ENCODE peak calls at places on chromosomes 4 and X, in four cellular contexts. F, Y, V and N are unnamed samples.

GRCh38 chr4:170589597-170590191 is 499.9 kb upstream of the AADAT start:
- DNase-seq in F (no peak), Y (no peak), V (peak; percentile 56), N (no peak)

GRCh38 chrX:139196890-139197289 is 333.6 kb upstream of the F9 start:
- DNase-seq in F (no peak), Y (no peak), V (peak; percentile 30), N (no peak)

GRCh38 chr4:148495463-148495862 is 53.2 kb upstream of the NR3C2 start:
- DNase-seq in F (no peak), Y (no peak), V (peak; percentile 14), N (no peak)

GRCh38 chrX:47751670-47752069 is 85.0 kb upstream of the ZNF81 start:
- DNase-seq in F (peak; percentile 57), Y (no peak), V (peak; percentile 41), N (no peak)

GRCh38 chr4:74267998-74268606 is 40.2 kb upstream of the EPGN start:
- DNase-seq in F (no peak), Y (no peak), V (no peak), N (peak; percentile 79)

GRCh38 chr4:117085185-117085701 is at the start of gene TRAM1L1:
- DNase-seq in F (peak; percentile 89), Y (peak; percentile 54), V (peak; percentile 91), N (peak; percentile 63)

GRCh38 chr4:85761803-85762202 is 286.9 kb downstream of the ARHGAP24 start:
- DNase-seq in F (no peak), Y (no peak), V (no peak), N (peak; percentile 82)

GRCh38 chr4:146095091-146095690 is 80.3 kb upstream of the LSM6 start:
- DNase-seq in F (no peak), Y (peak; percentile 5), V (peak; percentile 63), N (peak; percentile 65)

GRCh38 chrX:125786306-125786705 is 379.8 kb downstream of the DCAF12L2 start:
- DNase-seq in F (no peak), Y (no peak), V (peak; percentile 2), N (no peak)

GRCh38 chrX:125778256-125778655 is 387.8 kb downstream of the DCAF12L2 start:
- DNase-seq in F (no peak), Y (no peak), V (no peak), N (no peak)

GRCh38 chrX:125782184-125782583 is 383.9 kb downstream of the DCAF12L2 start:
- DNase-seq in F (no peak), Y (peak; percentile 0), V (peak; percentile 48), N (no peak)
- H4K5ac ChIP-seq in F (no peak overlapping the region), Y (no peak overlapping the region), V (no peak overlapping the region), N (no peak overlapping the region)

GRCh38 chrX:130623508-130623907 is 221.7 kb downstream of the RBMX2 start:
- DNase-seq in F (no peak), Y (no peak), V (no peak), N (no peak)

GRCh38 chrX:130626521-130626920 is 224.7 kb downstream of the RBMX2 start:
- DNase-seq in F (no peak), Y (no peak), V (no peak), N (peak; percentile 4)

GRCh38 chrX:130631011-130631410 is 229.2 kb downstream of the RBMX2 start:
- DNase-seq in F (no peak), Y (no peak), V (no peak), N (no peak)

GRCh38 chrX:130628522-130628921 is 226.7 kb downstream of the RBMX2 start:
- DNase-seq in F (no peak), Y (no peak), V (no peak), N (no peak)

DNA sequence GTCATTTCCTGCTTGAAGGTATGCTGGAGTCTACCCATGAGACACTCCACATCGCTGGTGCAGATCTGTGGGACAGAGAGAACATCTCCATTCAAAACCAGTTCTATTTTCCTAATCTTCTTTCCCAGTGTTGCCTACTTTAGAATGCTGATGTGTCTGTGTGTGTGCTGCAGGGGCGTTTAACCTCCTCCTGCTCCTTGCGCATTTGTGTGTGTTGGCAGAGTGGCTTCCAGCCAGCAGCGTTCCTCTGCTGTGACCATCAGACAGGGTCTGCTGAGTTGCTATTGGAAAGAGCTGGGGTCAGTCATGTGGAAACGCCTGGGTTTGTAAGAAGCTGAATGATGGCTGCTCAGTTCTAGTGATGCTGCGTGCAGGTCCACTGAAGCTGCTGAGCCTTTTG is 223.6 kb downstream of the RBMX2 start:
- DNase-seq in F (no peak), Y (no peak), V (no peak), N (no peak)
- H4K5ac ChIP-seq in F (no peak overlapping the region), Y (no peak overlapping the region), V (no peak overlapping the region), N (no peak overlapping the region)

GRCh38 chrX:27381419-27381818 is 81.7 kb downstream of the PPP4R3C start:
- DNase-seq in F (no peak), Y (no peak), V (no peak), N (no peak)
- H4K5ac ChIP-seq in F (no peak overlapping the region), Y (no peak overlapping the region), V (no peak overlapping the region), N (no peak overlapping the region)

DNA sequence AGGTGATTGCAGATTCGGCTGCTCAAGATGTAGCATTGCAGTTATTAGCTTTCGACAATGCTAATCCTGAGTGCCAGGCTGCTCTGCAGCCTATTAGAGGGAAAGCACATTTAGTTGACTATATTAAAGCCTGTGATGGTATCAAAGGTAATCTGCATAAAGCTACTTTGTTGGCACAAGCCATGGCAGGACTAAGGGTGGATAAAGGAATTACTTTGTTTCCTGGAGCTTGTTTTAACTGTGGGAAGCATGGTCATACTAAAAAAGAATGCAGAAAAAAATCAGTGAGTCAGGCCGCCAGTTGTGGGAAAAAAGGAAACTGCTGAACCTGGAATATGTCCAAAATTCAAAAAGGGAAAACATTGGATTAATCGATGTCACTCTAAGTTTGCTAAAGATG is 154.9 kb upstream of the TECRL start:
- DNase-seq in F (no peak), Y (no peak), V (no peak), N (no peak)
- H4K5ac ChIP-seq in F (no peak overlapping the region), Y (no peak overlapping the region), V (no peak overlapping the region), N (no peak overlapping the region)

DNA sequence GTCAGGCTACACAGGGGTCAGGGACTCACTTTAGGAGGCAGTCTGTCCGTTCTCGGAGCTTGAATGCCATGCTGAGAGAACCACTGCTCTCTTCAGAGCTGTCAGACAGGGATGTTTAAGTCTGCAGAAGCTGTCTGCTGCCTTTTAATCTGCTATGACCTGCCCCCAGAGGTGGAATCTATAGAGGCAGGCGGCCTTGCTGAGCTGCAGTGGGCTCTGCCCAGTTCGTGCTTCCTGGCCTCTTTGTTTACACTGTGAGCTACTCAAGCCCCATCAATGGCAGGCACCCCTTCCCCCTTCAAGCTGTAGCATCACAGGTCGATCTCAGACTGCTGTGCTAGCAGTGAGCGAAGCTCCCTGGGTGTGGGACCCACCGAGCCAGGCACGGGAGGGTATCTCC is 31.5 kb upstream of the UNC5C start:
- DNase-seq in F (peak; percentile 51), Y (no peak), V (peak; percentile 2), N (no peak)
- H4K5ac ChIP-seq in F (no peak overlapping the region), Y (no peak overlapping the region), V (no peak overlapping the region), N (no peak overlapping the region)

GRCh38 chrX:11193035-11193469 is 81.9 kb downstream of the HCCS start:
- DNase-seq in F (no peak), Y (no peak), V (no peak), N (peak; percentile 53)

GRCh38 chrX:11196476-11196875 is 85.3 kb downstream of the HCCS start:
- DNase-seq in F (no peak), Y (no peak), V (no peak), N (no peak)

DNA sequence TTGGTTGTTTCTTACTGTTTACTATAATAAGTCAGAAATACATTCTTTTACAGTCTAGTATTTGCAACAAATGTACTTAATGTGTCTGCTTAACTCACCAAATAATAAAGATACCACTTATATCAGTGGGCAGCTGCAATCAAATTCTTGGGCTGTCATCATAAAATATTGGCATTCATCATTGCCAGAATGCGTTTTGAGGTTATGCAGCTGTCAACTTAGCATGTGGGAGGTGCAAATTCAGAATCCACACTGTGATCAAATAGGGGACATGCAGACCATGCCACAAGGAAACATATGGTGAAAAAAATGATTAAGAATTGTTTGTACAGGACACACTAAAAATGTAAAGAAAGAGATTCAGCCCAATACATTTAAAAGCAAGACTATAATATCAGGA is 86.5 kb downstream of the HCCS start:
- DNase-seq in F (no peak), Y (no peak), V (no peak), N (no peak)
- H4K5ac ChIP-seq in F (no peak overlapping the region), Y (no peak overlapping the region), V (no peak overlapping the region), N (no peak overlapping the region)

GRCh38 chr4:121749225-121749624 is 15.7 kb downstream of the SMIM43 start:
- DNase-seq in F (peak; percentile 92), Y (peak; percentile 89), V (no peak), N (no peak)
- H4K5ac ChIP-seq in F (no peak overlapping the region), Y (no peak overlapping the region), V (no peak overlapping the region), N (no peak overlapping the region)

DNA sequence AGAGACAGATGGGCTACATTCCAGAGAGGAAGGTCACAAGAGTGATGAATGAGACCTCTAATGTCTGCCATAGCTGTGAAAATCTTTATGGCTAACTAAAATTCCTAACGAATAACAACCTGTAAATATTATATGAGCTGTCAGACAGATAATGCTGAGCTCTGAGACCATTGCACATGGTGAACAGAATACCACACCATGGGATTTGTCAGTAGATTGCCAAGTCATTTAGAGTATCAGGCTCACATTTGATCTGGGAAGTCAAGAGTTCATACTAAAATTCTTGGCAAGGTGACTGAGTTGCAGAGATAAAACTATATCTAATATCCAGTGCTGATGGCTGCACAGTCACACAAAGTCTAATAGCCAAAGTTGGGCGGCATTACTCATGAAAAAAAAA is 259.2 kb upstream of the FTHL17 start:
- DNase-seq in F (no peak), Y (no peak), V (no peak), N (no peak)
- H4K5ac ChIP-seq in F (no peak overlapping the region), Y (no peak overlapping the region), V (no peak overlapping the region), N (no peak overlapping the region)